ENCODE peak calls at places on chromosomes 6 and 20, in seven cellular contexts. X is kidney tubule cell, O is aorta, T is ELF-1, P is left cardiac atrium, B is GM12865, W is cardiac fibroblast. R is an unnamed sample.

GRCh38 chr20:19726126-19726525 is 31.9 kb upstream of the RIN2 start:
- DNase-seq in P (no peak), B (no peak), O (no peak), X (peak), T (no peak), W (peak), R (no peak)

GRCh38 chr20:1941226-1941625 is 46.0 kb downstream of the SIRPA start:
- DNase-seq in B (no peak), W (peak), P (peak), O (no peak), X (peak), T (no peak), R (no peak)

GRCh38 chr6:111176038-111176762 is 88.9 kb downstream of the SLC16A10 start:
- DNase-seq in T (no peak), B (no peak), P (no peak), X (no peak), O (no peak), W (no peak), R (no peak)

GRCh38 chr20:32634041-32634805 is 39.5 kb downstream of the C20orf203 start:
- DNase-seq in O (peak), W (no peak), B (no peak), T (peak), P (no peak), X (no peak), R (peak)

GRCh38 chr20:17917832-17918618 is 50.6 kb downstream of the SNX5 start:
- DNase-seq in P (no peak), B (no peak), T (no peak), X (no peak), W (no peak), O (no peak), R (no peak)

GRCh38 chr6:5753187-5753586 is 253.5 kb downstream of the NRN1 start:
- DNase-seq in X (no peak), O (no peak), P (no peak), T (no peak), B (no peak), W (no peak), R (no peak)

GRCh38 chr20:50191566-50192363 is 1.1 kb downstream of the CEBPB start:
- DNase-seq in P (peak), O (peak), B (peak), W (peak), T (peak), X (peak), R (peak)

GRCh38 chr6:24856954-24857670 is 58.4 kb upstream of the ARMH2 start:
- DNase-seq in T (no peak), X (no peak), P (no peak), W (no peak), O (no peak), B (no peak), R (no peak)

GRCh38 chr6:117783280-117783679 is 108.0 kb downstream of the NUS1 start:
- DNase-seq in P (no peak), X (no peak), W (no peak), O (no peak), B (no peak), T (peak), R (no peak)

GRCh38 chr6:140018588-140018987 is 644.1 kb upstream of the CITED2 start:
- DNase-seq in W (peak), X (no peak), P (no peak), T (no peak), O (no peak), B (no peak), R (no peak)

GRCh38 chr6:79543411-79543810 is 6.2 kb upstream of the LCA5 start:
- DNase-seq in P (no peak), B (no peak), O (no peak), X (no peak), T (no peak), W (no peak), R (no peak)

GRCh38 chr6:27605401-27606342 is 132.8 kb upstream of the ZNF184 start:
- DNase-seq in X (peak), O (no peak), B (peak), T (peak), W (peak), P (no peak), R (peak)

R was measured in left kidney.